ENCODE peak calls at places on chromosomes 2 and 18, in four cellular contexts. N, Q, L and I are unnamed samples.
A peak's percentile ranks its signal among the peaks of the same experiment; 100 is the strongest.

GRCh38 chr2:190682168-190682567 is 33.3 kb downstream of the NAB1 start:
- DNase-seq in Q (no peak), N (no peak), L (no peak), I (no peak)

GRCh38 chr2:33441235-33441810 is 35.1 kb upstream of the RASGRP3 start:
- DNase-seq in Q (peak; percentile 40), N (no peak), L (no peak), I (no peak)

GRCh38 chr2:121213386-121213785 is 71.6 kb downstream of the TFCP2L1 start:
- DNase-seq in L (no peak), N (no peak), Q (no peak), I (no peak)

GRCh38 chr18:34592961-34593382 is 117.1 kb upstream of the DTNA start:
- DNase-seq in L (no peak), N (no peak), Q (peak; percentile 21), I (no peak)

GRCh38 chr18:13452448-13452811 is 233.9 kb downstream of the LDLRAD4 start:
- DNase-seq in L (no peak), Q (peak; percentile 48), N (peak; percentile 37), I (no peak)

GRCh38 chr18:32301976-32302743 is 112.3 kb downstream of the MEP1B start:
- DNase-seq in Q (no peak), L (no peak), N (no peak), I (no peak)

GRCh38 chr18:39455300-39455699 is 1889.7 kb upstream of the CELF4 start:
- DNase-seq in L (no peak), Q (peak; percentile 13), N (no peak), I (no peak)

GRCh38 chr18:8978394-8978793 is 124.1 kb upstream of the NDUFV2 start:
- DNase-seq in L (no peak), N (no peak), Q (no peak), I (no peak)

GRCh38 chr2:129035992-129036391 is 717.3 kb upstream of the HS6ST1 start:
- DNase-seq in Q (no peak), N (no peak), L (no peak), I (no peak)

GRCh38 chr18:12838178-12838634 is 45.8 kb downstream of the PTPN2 start:
- DNase-seq in L (no peak), Q (peak; percentile 22), N (no peak), I (no peak)

GRCh38 chr2:207499114-207499513 is 30.6 kb upstream of the CREB1 start:
- DNase-seq in Q (no peak), N (no peak), L (no peak), I (no peak)

GRCh38 chr2:43192039-43192438 is 34.4 kb downstream of the ZFP36L2 start:
- DNase-seq in L (no peak), N (no peak), Q (no peak), I (no peak)

GRCh38 chr18:7926526-7926925 is 359.4 kb downstream of the PTPRM start:
- DNase-seq in N (no peak), Q (no peak), L (no peak), I (no peak)

GRCh38 chr2:119523959-119524694 is at the start of gene SCTR:
- DNase-seq in L (no peak), Q (no peak), N (no peak), I (no peak)

GRCh38 chr2:171615071-171615470 is 72.2 kb upstream of the DYNC1I2 start:
- DNase-seq in L (no peak), N (no peak), Q (no peak), I (no peak)

GRCh38 chr18:45775241-45775676 is 50.2 kb upstream of the SIGLEC15 start:
- DNase-seq in Q (peak; percentile 49), N (peak; percentile 84), L (peak; percentile 41), I (no peak)

GRCh38 chr2:233032551-233033320 is at the start of gene NEU2:
- DNase-seq in Q (no peak), N (no peak), L (no peak), I (no peak)

GRCh38 chr2:74740395-74741075 is 86.5 kb downstream of the SEMA4F start:
- DNase-seq in L (no peak), Q (no peak), N (no peak), I (peak; percentile 67)

GRCh38 chr2:183359867-183360266 is 235.6 kb downstream of the NUP35 start:
- DNase-seq in L (no peak), Q (no peak), N (no peak), I (no peak)

GRCh38 chr2:219997341-219997851 is 370.0 kb downstream of the SLC4A3 start:
- DNase-seq in L (no peak), N (peak; percentile 60), Q (peak; percentile 37), I (no peak)

GRCh38 chr2:136251777-136252477 is 134.0 kb upstream of the CXCR4 start:
- DNase-seq in L (no peak), Q (no peak), N (no peak), I (no peak)

GRCh38 chr2:127945281-127945680 is 59.5 kb upstream of the AMMECR1L start:
- DNase-seq in N (no peak), L (no peak), Q (no peak), I (no peak)

GRCh38 chr18:63788447-63789096 is 13.4 kb downstream of the SERPINB7 start:
- DNase-seq in L (no peak), Q (no peak), N (peak; percentile 55), I (no peak)

GRCh38 chr18:80022613-80023012 is 11.6 kb upstream of the RBFA start:
- DNase-seq in N (no peak), Q (no peak), L (no peak), I (no peak)

GRCh38 chr2:105403785-105404698 is 5.2 kb upstream of the FHL2 start:
- DNase-seq in N (no peak), L (no peak), Q (peak; percentile 73), I (peak; percentile 41)

GRCh38 chr2:165239826-165240618 is 808 bp downstream of the SCN2A start:
- DNase-seq in N (no peak), L (no peak), Q (no peak), I (no peak)

GRCh38 chr2:3307236-3307635 is 70.4 kb downstream of the EIPR1 start:
- DNase-seq in L (no peak), Q (no peak), N (no peak), I (no peak)